ENCODE peak calls at places on chromosomes 3 and 15, in six cellular contexts. T is endodermal cell, V is GM12878, G is AG04450, W is heart left ventricle, F is body of pancreas. B is an unnamed sample.

GRCh38 chr15:66124626-66125025 is 128.9 kb downstream of the MEGF11 start:
- DNase-seq in T (no peak), V (no peak), W (no peak), G (no peak), F (no peak), B (no peak)

GRCh38 chr3:9838856-9839255 is 5.0 kb downstream of the RPUSD3 start:
- DNase-seq in T (no peak), G (no peak), F (no peak), V (no peak), W (no peak), B (no peak)

GRCh38 chr15:78934063-78935023 is 10.5 kb downstream of the CTSH start:
- DNase-seq in F (no peak), V (no peak), W (no peak), T (peak; percentile 43), G (no peak), B (no peak)

GRCh38 chr15:45612790-45613415 is 21.9 kb upstream of the SQOR start:
- DNase-seq in F (no peak), V (no peak), T (peak; percentile 54), W (no peak), G (no peak), B (peak; percentile 46)

GRCh38 chr15:33086500-33087141 is 107.9 kb downstream of the FMN1 start:
- DNase-seq in V (peak; percentile 16), T (no peak), W (no peak), G (no peak), F (no peak), B (peak; percentile 49)

GRCh38 chr15:78620021-78620838 is 566 bp downstream of the CHRNA3 start:
- DNase-seq in G (no peak), V (no peak), F (no peak), T (peak; percentile 93), W (no peak), B (no peak)

GRCh38 chr3:170740726-170741591 is 129.0 kb downstream of the RPL22L1 start:
- DNase-seq in V (no peak), T (no peak), W (no peak), F (no peak), G (no peak), B (peak; percentile 42)

GRCh38 chr15:94417464-94418293 is 186.3 kb downstream of the MCTP2 start:
- DNase-seq in T (no peak), G (no peak), V (no peak), W (no peak), F (no peak), B (no peak)

GRCh38 chr3:181660337-181660736 is 51.4 kb upstream of the SOX2 start:
- DNase-seq in G (no peak), F (no peak), W (no peak), T (no peak), V (no peak), B (no peak)

GRCh38 chr15:74396445-74397238 is 29.2 kb upstream of the CYP11A1 start:
- DNase-seq in V (peak; percentile 93), W (no peak), G (no peak), F (no peak), T (peak; percentile 71), B (peak; percentile 49)

GRCh38 chr3:64224826-64225606 is at the start of gene PRICKLE2:
- DNase-seq in W (peak; percentile 80), G (peak; percentile 60), V (peak; percentile 35), T (peak; percentile 85), F (peak; percentile 59), B (peak; percentile 96)

GRCh38 chr3:111321786-111322185 is 220.2 kb upstream of the CD96 start:
- DNase-seq in T (no peak), W (no peak), F (no peak), V (no peak), G (no peak), B (no peak)

GRCh38 chr3:132232231-132232792 is 84.9 kb upstream of the ACP3 start:
- DNase-seq in W (no peak), V (no peak), G (no peak), F (no peak), T (no peak), B (no peak)

GRCh38 chr15:99983894-99984293 is 250.7 kb upstream of the LYSMD4 start:
- DNase-seq in T (peak; percentile 91), F (no peak), W (no peak), V (no peak), G (no peak), B (no peak)

GRCh38 chr15:75362642-75363249 is 5.7 kb downstream of the MAN2C1 start:
- DNase-seq in T (no peak), F (no peak), V (no peak), W (no peak), G (no peak), B (no peak)

GRCh38 chr3:170640737-170641171 is 54.9 kb upstream of the SLC7A14 start:
- DNase-seq in W (no peak), F (no peak), G (no peak), V (no peak), T (no peak), B (no peak)

GRCh38 chr15:50828610-50829206 is 63.2 kb upstream of the SPPL2A start:
- DNase-seq in V (no peak), F (no peak), T (peak; percentile 53), G (peak; percentile 21), W (no peak), B (peak; percentile 90)

GRCh38 chr15:93243573-93243972 is 154.6 kb upstream of the RGMA start:
- DNase-seq in T (no peak), G (no peak), F (no peak), V (no peak), W (no peak), B (no peak)

GRCh38 chr3:32897202-32897601 is 54.2 kb upstream of the CCR4 start:
- DNase-seq in G (no peak), V (no peak), W (no peak), F (no peak), T (no peak), B (no peak)

GRCh38 chr3:161409858-161410257 is 38.5 kb upstream of the SPTSSB start:
- DNase-seq in G (no peak), W (no peak), F (no peak), V (no peak), T (no peak), B (no peak)

GRCh38 chr3:101846709-101847108 is 2.6 kb upstream of the NFKBIZ start:
- DNase-seq in G (no peak), V (no peak), F (no peak), T (no peak), W (no peak), B (no peak)

GRCh38 chr3:114623420-114624046 is 329.7 kb downstream of the TIGIT start:
- DNase-seq in F (no peak), W (peak; percentile 22), T (no peak), V (no peak), G (no peak), B (no peak)

GRCh38 chr3:68088216-68088615 is 433.8 kb upstream of the SUCLG2 start:
- DNase-seq in F (peak; percentile 18), W (no peak), G (no peak), V (no peak), T (no peak), B (no peak)

GRCh38 chr15:31488437-31489204 is 162.0 kb downstream of the KLF13 start:
- DNase-seq in W (peak; percentile 57), F (peak; percentile 60), V (peak; percentile 78), G (peak; percentile 81), T (peak; percentile 87), B (peak; percentile 79)

GRCh38 chr15:65085990-65086679 is 9.6 kb downstream of the KBTBD13 start:
- DNase-seq in T (peak; percentile 89), W (no peak), V (no peak), F (no peak), G (no peak), B (peak; percentile 15)

GRCh38 chr15:95604634-95605036 is 725.9 kb upstream of the NR2F2 start:
- DNase-seq in V (no peak), F (no peak), W (peak; percentile 27), G (peak; percentile 56), T (no peak), B (no peak)

GRCh38 chr15:63587527-63587926 is 9.7 kb upstream of the FBXL22 start:
- DNase-seq in F (no peak), W (no peak), G (peak; percentile 52), T (no peak), V (no peak), B (no peak)

GRCh38 chr3:170222647-170223541 is 670 bp downstream of the PRKCI start:
- DNase-seq in W (no peak), G (no peak), F (peak; percentile 48), T (peak; percentile 83), V (no peak), B (peak; percentile 11)

GRCh38 chr3:101061312-101061711 is 68.1 kb upstream of the ABI3BP start:
- DNase-seq in G (no peak), W (no peak), F (no peak), V (no peak), T (no peak), B (no peak)

GRCh38 chr3:186219211-186219638 is 110.3 kb upstream of the ETV5 start:
- DNase-seq in G (no peak), T (no peak), W (peak; percentile 27), V (no peak), F (no peak), B (no peak)
- TF ChIP-seq CTCF in G (no peak), T (peak; percentile 37), W (no peak), V (no peak), F (no peak), B (no peak)

GRCh38 chr15:52111517-52112202 is 915 bp downstream of the BCL2L10 start:
- DNase-seq in V (no peak), G (no peak), T (peak; percentile 59), W (no peak), F (no peak), B (no peak)
- H3K27ac ChIP-seq in V (peak overlapping the region; percentile 94), G (no peak overlapping the region), T (no peak overlapping the region), W (no peak overlapping the region), F (peak overlapping the region; percentile 49), B (no peak overlapping the region)

GRCh38 chr3:46731795-46732194 is 14.1 kb upstream of the PRSS50 start:
- DNase-seq in W (no peak), V (peak; percentile 23), G (no peak), T (no peak), F (no peak), B (no peak)

GRCh38 chr3:46730819-46731218 is 13.2 kb upstream of the PRSS50 start:
- DNase-seq in V (no peak), F (no peak), W (no peak), G (no peak), T (no peak), B (no peak)

GRCh38 chr3:46736006-46736872 is 18.6 kb upstream of the PRSS50 start:
- DNase-seq in V (no peak), T (no peak), F (no peak), W (no peak), G (no peak), B (no peak)

GRCh38 chr3:46734773-46735172 is 17.1 kb upstream of the PRSS50 start:
- DNase-seq in G (no peak), T (no peak), F (no peak), V (no peak), W (no peak), B (no peak)

GRCh38 chr3:46733026-46733800 is 15.5 kb upstream of the PRSS50 start:
- DNase-seq in T (peak; percentile 51), G (no peak), F (no peak), V (no peak), W (no peak), B (no peak)
- TF ChIP-seq CTCF in T (peak; percentile 26), G (no peak), F (no peak), V (peak; percentile 26), W (no peak), B (peak; percentile 18)

DNA sequence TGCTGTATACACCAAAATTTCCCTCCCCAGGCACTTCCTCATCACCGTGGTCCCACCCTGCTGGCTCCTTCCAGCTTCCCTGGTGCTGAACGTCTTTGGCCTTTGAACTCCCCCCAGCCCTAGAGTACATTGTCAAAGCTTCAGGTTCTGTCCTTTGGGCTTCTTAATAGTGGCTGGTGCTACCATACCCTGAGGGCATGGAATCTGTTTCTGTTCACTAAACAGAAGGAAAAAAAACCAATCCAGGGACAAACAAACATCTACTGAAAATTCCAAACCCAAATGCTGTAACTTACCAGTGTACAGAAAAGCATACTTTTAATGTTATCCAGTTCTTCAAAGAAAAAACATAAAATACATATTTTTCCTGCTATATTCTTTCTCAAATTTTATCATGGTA is 148.7 kb downstream of the MYLK start:
- DNase-seq in V (no peak), F (no peak), G (no peak), W (no peak), T (no peak), B (no peak)
- H3K27ac ChIP-seq in V (no peak overlapping the region), F (no peak overlapping the region), G (peak overlapping the region; percentile 48), W (no peak overlapping the region), T (no peak overlapping the region), B (no peak overlapping the region)